ENCODE peak calls at places on chromosomes 12 and 14, in four cellular contexts. One of them, this sample, is unnamed.

GRCh38 chr12:6950944-6951540 is at the start of gene PTPN6:
- DNase-seq in heart right ventricle: no peak
- DNase-seq in fibroblast of pulmonary artery: no peak
- DNase-seq in testis: no peak
- DNase-seq in this sample: no peak

GRCh38 chr12:46402451-46402850 is 29.9 kb upstream of the SLC38A2 start:
- DNase-seq in fibroblast of pulmonary artery: peak; percentile 82
- DNase-seq in testis: no peak
- DNase-seq in heart right ventricle: no peak
- DNase-seq in this sample: peak; percentile 86

GRCh38 chr14:54931598-54932340 is 29.1 kb upstream of the GCH1 start:
- DNase-seq in heart right ventricle: no peak
- DNase-seq in testis: no peak
- DNase-seq in fibroblast of pulmonary artery: no peak
- DNase-seq in this sample: no peak

GRCh38 chr12:115090783-115091182 is 406.8 kb upstream of the TBX3 start:
- DNase-seq in fibroblast of pulmonary artery: no peak
- DNase-seq in testis: no peak
- DNase-seq in heart right ventricle: no peak
- DNase-seq in this sample: no peak

GRCh38 chr14:106372870-106373657 is 846.7 kb downstream of the TMEM121 start:
- DNase-seq in heart right ventricle: no peak
- DNase-seq in fibroblast of pulmonary artery: no peak
- DNase-seq in testis: peak; percentile 87
- DNase-seq in this sample: no peak

GRCh38 chr12:118467576-118467975 is 91.2 kb downstream of the SUDS3 start:
- DNase-seq in fibroblast of pulmonary artery: no peak
- DNase-seq in testis: no peak
- DNase-seq in heart right ventricle: no peak
- DNase-seq in this sample: no peak

GRCh38 chr14:22471545-22472121 is 117.4 kb downstream of the DAD1 start:
- DNase-seq in heart right ventricle: no peak
- DNase-seq in fibroblast of pulmonary artery: peak; percentile 65
- DNase-seq in testis: peak; percentile 41
- DNase-seq in this sample: no peak

GRCh38 chr12:126454581-126454980 is 1389.3 kb downstream of the AACS start:
- DNase-seq in testis: no peak
- DNase-seq in fibroblast of pulmonary artery: peak; percentile 14
- DNase-seq in heart right ventricle: no peak
- DNase-seq in this sample: no peak

GRCh38 chr12:107925125-107925524 is 150.6 kb downstream of the ASCL4 start:
- DNase-seq in testis: no peak
- DNase-seq in fibroblast of pulmonary artery: no peak
- DNase-seq in heart right ventricle: no peak
- DNase-seq in this sample: no peak

GRCh38 chr12:87667378-87667777 is 361.8 kb downstream of the C12orf50 start:
- DNase-seq in fibroblast of pulmonary artery: peak; percentile 84
- DNase-seq in testis: no peak
- DNase-seq in heart right ventricle: no peak
- DNase-seq in this sample: no peak

GRCh38 chr12:99806304-99806703 is 158.8 kb downstream of the GARIN6 start:
- DNase-seq in testis: no peak
- DNase-seq in heart right ventricle: no peak
- DNase-seq in fibroblast of pulmonary artery: no peak
- DNase-seq in this sample: no peak

GRCh38 chr12:41680155-41680554 is 464.5 kb downstream of the GXYLT1 start:
- DNase-seq in fibroblast of pulmonary artery: no peak
- DNase-seq in heart right ventricle: no peak
- DNase-seq in testis: no peak
- DNase-seq in this sample: no peak

GRCh38 chr14:68789798-68790655 is 2.8 kb downstream of the ZFP36L1 start:
- DNase-seq in heart right ventricle: no peak
- DNase-seq in fibroblast of pulmonary artery: peak; percentile 53
- DNase-seq in testis: peak; percentile 32
- DNase-seq in this sample: no peak

GRCh38 chr12:16685107-16685506 is 79.1 kb upstream of the LMO3 start:
- DNase-seq in heart right ventricle: no peak
- DNase-seq in testis: no peak
- DNase-seq in fibroblast of pulmonary artery: peak; percentile 55
- DNase-seq in this sample: peak; percentile 2
- TF ChIP-seq CTCF in heart right ventricle: no peak
- TF ChIP-seq CTCF in testis: no peak
- TF ChIP-seq CTCF in fibroblast of pulmonary artery: peak; percentile 62
- TF ChIP-seq CTCF in this sample: peak; percentile 75

GRCh38 chr14:61187642-61187905 is 93.6 kb downstream of the TMEM30B start:
- DNase-seq in testis: no peak
- DNase-seq in fibroblast of pulmonary artery: no peak
- DNase-seq in heart right ventricle: no peak
- DNase-seq in this sample: no peak

GRCh38 chr14:61190341-61190740 is 90.8 kb downstream of the TMEM30B start:
- DNase-seq in testis: no peak
- DNase-seq in heart right ventricle: no peak
- DNase-seq in fibroblast of pulmonary artery: no peak
- DNase-seq in this sample: no peak

GRCh38 chr14:61186793-61187641 is 94.1 kb downstream of the TMEM30B start:
- DNase-seq in fibroblast of pulmonary artery: no peak
- DNase-seq in heart right ventricle: no peak
- DNase-seq in testis: peak; percentile 39
- DNase-seq in this sample: no peak

GRCh38 chr14:61188196-61188595 is 92.9 kb downstream of the TMEM30B start:
- DNase-seq in heart right ventricle: peak; percentile 19
- DNase-seq in testis: peak; percentile 55
- DNase-seq in fibroblast of pulmonary artery: peak; percentile 28
- DNase-seq in this sample: no peak

DNA sequence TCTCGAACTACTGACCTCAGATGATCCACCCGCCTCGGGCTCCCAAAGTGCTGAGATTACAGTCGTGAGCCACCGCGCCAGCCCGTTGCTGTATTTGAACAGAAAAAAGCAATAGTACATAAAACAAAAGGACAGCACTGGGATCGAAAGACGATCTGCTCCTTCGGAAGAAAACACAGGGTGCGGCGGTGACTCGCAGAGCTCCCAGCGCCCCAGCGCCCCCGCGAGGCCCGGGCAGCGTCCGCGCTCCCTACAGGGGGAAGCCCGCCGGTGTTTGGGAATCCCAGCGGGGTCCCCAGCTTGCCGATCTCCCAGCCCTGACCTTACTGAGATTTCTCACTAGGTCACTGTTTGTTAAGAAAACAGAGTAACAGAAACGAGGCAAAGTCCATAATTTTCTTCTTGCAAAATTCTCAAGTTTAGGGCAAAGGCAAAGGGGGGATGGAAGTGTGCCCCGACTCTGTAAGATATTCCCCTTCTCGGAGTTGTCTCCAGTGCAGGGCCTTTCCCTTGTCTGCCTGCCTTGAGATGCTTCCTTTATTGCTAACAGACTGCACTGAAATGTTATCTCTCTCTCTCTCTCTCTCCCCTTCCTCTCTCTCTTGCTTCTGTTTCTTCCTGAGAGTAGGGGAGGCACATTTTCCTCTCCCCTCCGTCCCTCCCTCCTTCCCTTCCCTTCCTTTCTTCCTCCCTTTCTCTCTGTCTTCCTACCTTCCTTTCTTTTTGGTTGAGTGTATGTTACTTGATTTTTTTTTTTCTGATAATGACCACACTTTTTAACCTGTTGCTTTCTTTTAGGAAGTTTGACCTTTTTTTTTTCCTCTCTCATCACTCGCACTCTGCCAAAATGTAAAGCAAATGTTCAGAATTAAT is 92.0 kb downstream of the TMEM30B start:
- DNase-seq in testis: peak; percentile 44
- DNase-seq in heart right ventricle: peak; percentile 34
- DNase-seq in fibroblast of pulmonary artery: peak; percentile 74
- DNase-seq in this sample: peak; percentile 50
- TF ChIP-seq CTCF in testis: no peak
- TF ChIP-seq CTCF in heart right ventricle: peak; percentile 46
- TF ChIP-seq CTCF in fibroblast of pulmonary artery: peak; percentile 65
- TF ChIP-seq CTCF in this sample: peak; percentile 81

DNA sequence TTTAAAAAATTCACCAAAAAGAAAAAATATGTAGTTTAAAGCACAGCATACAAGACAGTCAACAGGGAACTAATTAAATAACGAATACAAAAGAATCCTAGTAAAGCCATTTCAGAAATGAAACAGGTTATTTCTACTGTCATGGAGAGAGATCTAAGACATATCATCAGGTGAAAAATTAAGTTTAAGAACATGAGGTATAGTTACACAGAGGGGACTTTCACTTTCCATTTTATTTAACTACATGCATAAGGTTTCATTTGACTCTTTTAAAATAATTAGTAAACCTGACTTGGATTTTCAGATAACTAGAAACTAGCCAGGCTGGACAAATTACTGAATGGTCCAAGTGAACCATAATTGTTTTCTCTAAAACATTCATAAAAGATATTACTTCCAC is 11.3 kb downstream of the SEC23A start:
- DNase-seq in heart right ventricle: no peak
- DNase-seq in testis: no peak
- DNase-seq in fibroblast of pulmonary artery: no peak
- DNase-seq in this sample: no peak
- TF ChIP-seq CTCF in heart right ventricle: no peak
- TF ChIP-seq CTCF in testis: no peak
- TF ChIP-seq CTCF in fibroblast of pulmonary artery: no peak
- TF ChIP-seq CTCF in this sample: no peak

DNA sequence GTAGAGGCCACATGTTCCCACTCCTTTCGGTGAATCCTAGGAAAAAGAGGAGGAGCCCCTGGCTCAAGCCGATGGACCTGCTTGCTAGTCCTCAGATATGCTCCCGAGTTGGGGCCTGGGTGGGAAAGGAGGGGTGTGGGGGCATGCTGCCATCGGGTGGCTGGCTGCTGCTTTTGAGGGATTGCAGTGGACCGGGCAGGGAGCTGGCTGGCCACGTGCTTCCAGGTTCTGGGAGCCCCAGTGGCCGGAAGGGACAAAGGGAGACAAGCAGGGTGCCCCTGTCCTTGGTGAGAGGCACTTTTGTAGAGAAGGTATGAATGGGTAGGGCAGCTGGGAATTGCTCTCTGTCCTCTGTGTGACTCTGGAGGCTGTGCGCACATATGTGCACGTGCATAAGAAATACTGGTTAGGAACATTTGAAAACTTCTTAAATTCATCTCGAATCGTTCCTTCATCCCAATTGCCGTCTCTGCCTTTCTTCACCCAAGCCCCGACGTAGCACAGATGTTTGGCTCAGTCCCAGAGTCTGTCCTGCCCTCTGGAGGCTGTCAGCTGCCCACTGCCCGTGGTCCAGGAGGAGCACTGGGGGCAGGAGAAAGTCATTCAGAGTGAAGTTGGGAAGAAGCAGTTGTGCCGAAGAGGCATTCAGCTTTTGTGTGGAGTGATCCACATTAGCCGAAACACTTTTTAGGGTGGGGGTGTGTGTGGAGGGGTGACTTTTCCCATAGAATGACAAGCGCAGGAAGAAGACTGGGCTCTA is 124.7 kb downstream of the TSPAN9 start:
- DNase-seq in testis: no peak
- DNase-seq in heart right ventricle: peak; percentile 63
- DNase-seq in fibroblast of pulmonary artery: no peak
- DNase-seq in this sample: no peak
- TF ChIP-seq CTCF in testis: no peak
- TF ChIP-seq CTCF in heart right ventricle: no peak
- TF ChIP-seq CTCF in fibroblast of pulmonary artery: no peak
- TF ChIP-seq CTCF in this sample: no peak

DNA sequence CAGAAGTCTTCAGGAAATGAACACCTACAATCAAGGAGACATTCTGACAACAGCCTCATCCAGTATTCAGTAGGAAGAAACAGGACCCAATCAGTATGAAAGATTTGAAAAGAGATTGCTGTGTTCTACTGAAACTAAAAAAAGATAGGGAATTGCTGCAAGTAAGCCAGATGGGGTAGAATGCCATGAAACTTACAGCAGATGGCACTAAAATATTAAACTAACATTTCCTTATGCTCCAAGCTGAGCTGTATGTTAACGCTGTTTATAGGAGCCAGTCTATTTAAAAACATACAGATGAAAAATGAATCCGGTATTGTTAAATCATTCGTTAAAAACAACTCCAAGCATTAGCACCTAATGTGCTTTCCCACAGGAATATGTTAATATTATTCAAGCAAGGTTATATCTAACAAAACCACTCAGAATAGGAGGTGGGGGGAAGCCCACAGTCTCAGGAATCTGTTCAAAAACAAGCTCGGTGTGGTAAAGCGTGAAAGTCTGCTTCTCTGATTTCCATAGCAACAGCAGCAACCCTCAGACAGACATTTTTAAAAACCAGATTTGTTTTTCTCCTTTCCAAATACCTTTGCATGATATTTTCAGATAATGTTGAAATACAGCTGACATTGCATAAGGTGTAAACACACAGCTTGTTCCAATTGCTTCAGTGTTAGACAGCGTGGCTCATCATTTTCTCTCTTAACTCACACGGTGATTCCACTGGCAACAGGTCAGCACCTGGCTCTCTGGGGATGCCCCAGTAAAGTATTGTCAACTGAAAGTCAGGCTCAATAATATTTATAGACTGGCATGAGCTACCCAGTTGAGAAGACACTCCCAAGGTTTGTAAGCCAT is 131.4 kb upstream of the CCDC175 start:
- DNase-seq in fibroblast of pulmonary artery: peak; percentile 25
- DNase-seq in heart right ventricle: no peak
- DNase-seq in testis: no peak
- DNase-seq in this sample: no peak
- TF ChIP-seq CTCF in fibroblast of pulmonary artery: peak; percentile 12
- TF ChIP-seq CTCF in heart right ventricle: no peak
- TF ChIP-seq CTCF in testis: no peak
- TF ChIP-seq CTCF in this sample: no peak

DNA sequence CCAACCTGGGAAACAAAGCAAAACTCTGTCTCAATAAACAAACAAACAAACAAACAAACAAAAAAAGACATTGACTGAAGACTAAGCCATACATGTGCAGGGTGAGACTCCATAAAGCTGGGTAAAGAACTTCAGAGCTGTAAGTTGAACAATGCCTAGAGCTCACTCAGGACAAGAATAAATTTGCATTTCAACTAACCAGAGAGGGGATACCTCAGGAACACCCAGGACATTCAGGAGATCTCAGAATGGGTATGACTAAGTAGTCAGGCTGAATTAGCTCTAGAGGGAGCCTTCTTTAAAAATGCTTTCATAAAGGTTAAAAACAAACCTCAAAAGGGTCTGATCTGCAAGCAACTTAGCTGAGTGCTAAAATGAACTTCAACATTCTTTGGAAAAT is 267.7 kb upstream of the DIO3 start:
- DNase-seq in fibroblast of pulmonary artery: no peak
- DNase-seq in heart right ventricle: no peak
- DNase-seq in testis: no peak
- DNase-seq in this sample: no peak
- TF ChIP-seq CTCF in fibroblast of pulmonary artery: no peak
- TF ChIP-seq CTCF in heart right ventricle: no peak
- TF ChIP-seq CTCF in testis: no peak
- TF ChIP-seq CTCF in this sample: no peak

GRCh38 chr14:43119672-43120071 is 1387.4 kb downstream of the FSCB start:
- DNase-seq in heart right ventricle: no peak
- DNase-seq in testis: no peak
- DNase-seq in fibroblast of pulmonary artery: no peak
- DNase-seq in this sample: no peak

DNA sequence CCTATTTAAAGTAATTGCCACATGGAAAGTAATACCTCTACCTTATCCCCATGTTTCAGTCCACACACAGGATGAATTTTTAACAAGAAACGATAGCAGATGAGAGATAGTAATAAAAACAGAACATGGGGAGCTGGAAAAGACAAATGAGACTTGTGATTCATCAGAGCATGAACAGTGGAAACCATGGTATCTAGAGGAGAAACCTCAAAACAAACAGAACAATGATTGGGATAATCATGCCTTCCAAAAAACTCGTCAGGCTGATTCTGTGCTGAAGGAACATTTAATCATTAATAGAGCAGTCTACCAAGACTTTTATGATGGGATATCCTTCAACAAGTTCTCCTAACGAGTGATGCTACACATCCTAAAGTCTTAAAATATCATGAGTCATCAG is 1390.7 kb downstream of the FSCB start:
- DNase-seq in testis: no peak
- DNase-seq in fibroblast of pulmonary artery: peak; percentile 5
- DNase-seq in heart right ventricle: no peak
- DNase-seq in this sample: no peak
- TF ChIP-seq CTCF in testis: no peak
- TF ChIP-seq CTCF in fibroblast of pulmonary artery: no peak
- TF ChIP-seq CTCF in heart right ventricle: no peak
- TF ChIP-seq CTCF in this sample: no peak

This sample was measured in HFFc6.